ENCODE peak calls at places on chromosomes 11 and 22, in eight cellular contexts. One of them, this sample, is unnamed.
A peak's percentile ranks its signal among the peaks of the same experiment; 100 is the strongest.

GRCh38 chr11:102513869-102514268 is 16.7 kb downstream of the MMP7 start:
- DNase-seq in stimulated activated CD4-positive, alpha-beta T cell treated with anti-CD3 and anti-CD28 coated beads, Interleukin-2, amount 100 ng/mL, for 48 hours: no peak
- DNase-seq in cerebellar cortex: peak; percentile 3
- DNase-seq in activated T-helper 1 cell treated with Interleukin-2 at 50 U/mL for 16 hours: no peak
- DNase-seq in naive thymus-derived CD8-positive, alpha-beta T cell: no peak
- DNase-seq in iris pigment epithelial cell: peak; percentile 41
- DNase-seq in memory B cell: no peak
- DNase-seq in LoVo: peak; percentile 66
- DNase-seq in this sample: no peak

GRCh38 chr11:2883717-2884423 is 1.7 kb downstream of the CDKN1C start:
- DNase-seq in stimulated activated CD4-positive, alpha-beta T cell treated with anti-CD3 and anti-CD28 coated beads, Interleukin-2, amount 100 ng/mL, for 48 hours: no peak
- DNase-seq in cerebellar cortex: no peak
- DNase-seq in activated T-helper 1 cell treated with Interleukin-2 at 50 U/mL for 16 hours: no peak
- DNase-seq in naive thymus-derived CD8-positive, alpha-beta T cell: no peak
- DNase-seq in iris pigment epithelial cell: peak; percentile 18
- DNase-seq in memory B cell: no peak
- DNase-seq in LoVo: no peak
- DNase-seq in this sample: no peak

GRCh38 chr11:6040874-6041273 is 10.3 kb upstream of the OR56A1 start:
- DNase-seq in stimulated activated CD4-positive, alpha-beta T cell treated with anti-CD3 and anti-CD28 coated beads, Interleukin-2, amount 100 ng/mL, for 48 hours: no peak
- DNase-seq in cerebellar cortex: no peak
- DNase-seq in activated T-helper 1 cell treated with Interleukin-2 at 50 U/mL for 16 hours: no peak
- DNase-seq in naive thymus-derived CD8-positive, alpha-beta T cell: no peak
- DNase-seq in iris pigment epithelial cell: no peak
- DNase-seq in memory B cell: no peak
- DNase-seq in LoVo: no peak
- DNase-seq in this sample: no peak

GRCh38 chr22:45426387-45426786 is 12.9 kb downstream of the RIBC2 start:
- DNase-seq in stimulated activated CD4-positive, alpha-beta T cell treated with anti-CD3 and anti-CD28 coated beads, Interleukin-2, amount 100 ng/mL, for 48 hours: no peak
- DNase-seq in cerebellar cortex: no peak
- DNase-seq in activated T-helper 1 cell treated with Interleukin-2 at 50 U/mL for 16 hours: no peak
- DNase-seq in naive thymus-derived CD8-positive, alpha-beta T cell: no peak
- DNase-seq in iris pigment epithelial cell: no peak
- DNase-seq in memory B cell: no peak
- DNase-seq in LoVo: no peak
- DNase-seq in this sample: no peak

GRCh38 chr22:22752556-22753477 is 108.4 kb downstream of the GGTLC2 start:
- DNase-seq in stimulated activated CD4-positive, alpha-beta T cell treated with anti-CD3 and anti-CD28 coated beads, Interleukin-2, amount 100 ng/mL, for 48 hours: no peak
- DNase-seq in cerebellar cortex: no peak
- DNase-seq in activated T-helper 1 cell treated with Interleukin-2 at 50 U/mL for 16 hours: no peak
- DNase-seq in naive thymus-derived CD8-positive, alpha-beta T cell: peak; percentile 68
- DNase-seq in iris pigment epithelial cell: peak; percentile 77
- DNase-seq in memory B cell: no peak
- DNase-seq in LoVo: no peak
- DNase-seq in this sample: peak; percentile 19

GRCh38 chr11:134025086-134025437 is 43.8 kb upstream of the JAM3 start:
- DNase-seq in stimulated activated CD4-positive, alpha-beta T cell treated with anti-CD3 and anti-CD28 coated beads, Interleukin-2, amount 100 ng/mL, for 48 hours: no peak
- DNase-seq in cerebellar cortex: no peak
- DNase-seq in activated T-helper 1 cell treated with Interleukin-2 at 50 U/mL for 16 hours: no peak
- DNase-seq in naive thymus-derived CD8-positive, alpha-beta T cell: no peak
- DNase-seq in iris pigment epithelial cell: no peak
- DNase-seq in memory B cell: no peak
- DNase-seq in LoVo: no peak
- DNase-seq in this sample: no peak

GRCh38 chr11:119318240-119319135 is 1.6 kb upstream of the MCAM start:
- DNase-seq in stimulated activated CD4-positive, alpha-beta T cell treated with anti-CD3 and anti-CD28 coated beads, Interleukin-2, amount 100 ng/mL, for 48 hours: no peak
- DNase-seq in cerebellar cortex: peak; percentile 67
- DNase-seq in activated T-helper 1 cell treated with Interleukin-2 at 50 U/mL for 16 hours: no peak
- DNase-seq in naive thymus-derived CD8-positive, alpha-beta T cell: no peak
- DNase-seq in iris pigment epithelial cell: peak; percentile 89
- DNase-seq in memory B cell: no peak
- DNase-seq in LoVo: no peak
- DNase-seq in this sample: no peak

GRCh38 chr11:32334822-32335221 is 100.5 kb downstream of the WT1 start:
- DNase-seq in stimulated activated CD4-positive, alpha-beta T cell treated with anti-CD3 and anti-CD28 coated beads, Interleukin-2, amount 100 ng/mL, for 48 hours: peak; percentile 21
- DNase-seq in cerebellar cortex: peak; percentile 10
- DNase-seq in activated T-helper 1 cell treated with Interleukin-2 at 50 U/mL for 16 hours: no peak
- DNase-seq in naive thymus-derived CD8-positive, alpha-beta T cell: no peak
- DNase-seq in iris pigment epithelial cell: peak; percentile 15
- DNase-seq in memory B cell: no peak
- DNase-seq in LoVo: no peak
- DNase-seq in this sample: no peak

GRCh38 chr11:9092846-9093778 is 1.7 kb upstream of the SCUBE2 start:
- DNase-seq in stimulated activated CD4-positive, alpha-beta T cell treated with anti-CD3 and anti-CD28 coated beads, Interleukin-2, amount 100 ng/mL, for 48 hours: no peak
- DNase-seq in cerebellar cortex: peak; percentile 29
- DNase-seq in activated T-helper 1 cell treated with Interleukin-2 at 50 U/mL for 16 hours: no peak
- DNase-seq in naive thymus-derived CD8-positive, alpha-beta T cell: no peak
- DNase-seq in iris pigment epithelial cell: no peak
- DNase-seq in memory B cell: no peak
- DNase-seq in LoVo: no peak
- DNase-seq in this sample: no peak

GRCh38 chr11:78251083-78251699 is 62.5 kb downstream of the USP35 start:
- DNase-seq in stimulated activated CD4-positive, alpha-beta T cell treated with anti-CD3 and anti-CD28 coated beads, Interleukin-2, amount 100 ng/mL, for 48 hours: no peak
- DNase-seq in cerebellar cortex: no peak
- DNase-seq in activated T-helper 1 cell treated with Interleukin-2 at 50 U/mL for 16 hours: no peak
- DNase-seq in naive thymus-derived CD8-positive, alpha-beta T cell: no peak
- DNase-seq in iris pigment epithelial cell: peak; percentile 89
- DNase-seq in memory B cell: no peak
- DNase-seq in LoVo: no peak
- DNase-seq in this sample: no peak

GRCh38 chr11:99117603-99118002 is 96.9 kb downstream of the CNTN5 start:
- DNase-seq in stimulated activated CD4-positive, alpha-beta T cell treated with anti-CD3 and anti-CD28 coated beads, Interleukin-2, amount 100 ng/mL, for 48 hours: no peak
- DNase-seq in cerebellar cortex: no peak
- DNase-seq in activated T-helper 1 cell treated with Interleukin-2 at 50 U/mL for 16 hours: no peak
- DNase-seq in naive thymus-derived CD8-positive, alpha-beta T cell: no peak
- DNase-seq in iris pigment epithelial cell: no peak
- DNase-seq in memory B cell: no peak
- DNase-seq in LoVo: no peak
- DNase-seq in this sample: no peak

GRCh38 chr22:45335021-45335818 is 25.5 kb downstream of the FAM118A start:
- DNase-seq in stimulated activated CD4-positive, alpha-beta T cell treated with anti-CD3 and anti-CD28 coated beads, Interleukin-2, amount 100 ng/mL, for 48 hours: no peak
- DNase-seq in cerebellar cortex: peak; percentile 88
- DNase-seq in activated T-helper 1 cell treated with Interleukin-2 at 50 U/mL for 16 hours: no peak
- DNase-seq in naive thymus-derived CD8-positive, alpha-beta T cell: no peak
- DNase-seq in iris pigment epithelial cell: no peak
- DNase-seq in memory B cell: no peak
- DNase-seq in LoVo: no peak
- DNase-seq in this sample: no peak

GRCh38 chr11:118622376-118623290 is 15.2 kb downstream of the PHLDB1 start:
- DNase-seq in stimulated activated CD4-positive, alpha-beta T cell treated with anti-CD3 and anti-CD28 coated beads, Interleukin-2, amount 100 ng/mL, for 48 hours: no peak
- DNase-seq in cerebellar cortex: peak; percentile 86
- DNase-seq in activated T-helper 1 cell treated with Interleukin-2 at 50 U/mL for 16 hours: no peak
- DNase-seq in naive thymus-derived CD8-positive, alpha-beta T cell: no peak
- DNase-seq in iris pigment epithelial cell: peak; percentile 83
- DNase-seq in memory B cell: no peak
- DNase-seq in LoVo: no peak
- DNase-seq in this sample: no peak

GRCh38 chr22:40426671-40427070 is 56.3 kb downstream of the SGSM3 start:
- DNase-seq in stimulated activated CD4-positive, alpha-beta T cell treated with anti-CD3 and anti-CD28 coated beads, Interleukin-2, amount 100 ng/mL, for 48 hours: no peak
- DNase-seq in cerebellar cortex: no peak
- DNase-seq in activated T-helper 1 cell treated with Interleukin-2 at 50 U/mL for 16 hours: no peak
- DNase-seq in naive thymus-derived CD8-positive, alpha-beta T cell: no peak
- DNase-seq in iris pigment epithelial cell: no peak
- DNase-seq in memory B cell: no peak
- DNase-seq in LoVo: no peak
- DNase-seq in this sample: no peak

GRCh38 chr11:66969584-66970205 is 5.4 kb upstream of the C11orf86 start:
- DNase-seq in stimulated activated CD4-positive, alpha-beta T cell treated with anti-CD3 and anti-CD28 coated beads, Interleukin-2, amount 100 ng/mL, for 48 hours: no peak
- DNase-seq in cerebellar cortex: no peak
- DNase-seq in activated T-helper 1 cell treated with Interleukin-2 at 50 U/mL for 16 hours: no peak
- DNase-seq in naive thymus-derived CD8-positive, alpha-beta T cell: no peak
- DNase-seq in iris pigment epithelial cell: peak; percentile 96
- DNase-seq in memory B cell: no peak
- DNase-seq in LoVo: no peak
- DNase-seq in this sample: no peak

GRCh38 chr11:130554241-130555055 is 106.0 kb downstream of the ADAMTS15 start:
- DNase-seq in stimulated activated CD4-positive, alpha-beta T cell treated with anti-CD3 and anti-CD28 coated beads, Interleukin-2, amount 100 ng/mL, for 48 hours: no peak
- DNase-seq in cerebellar cortex: no peak
- DNase-seq in activated T-helper 1 cell treated with Interleukin-2 at 50 U/mL for 16 hours: no peak
- DNase-seq in naive thymus-derived CD8-positive, alpha-beta T cell: no peak
- DNase-seq in iris pigment epithelial cell: peak; percentile 16
- DNase-seq in memory B cell: no peak
- DNase-seq in LoVo: no peak
- DNase-seq in this sample: no peak

GRCh38 chr11:126082251-126083109 is 19.8 kb upstream of the CDON start:
- DNase-seq in stimulated activated CD4-positive, alpha-beta T cell treated with anti-CD3 and anti-CD28 coated beads, Interleukin-2, amount 100 ng/mL, for 48 hours: no peak
- DNase-seq in cerebellar cortex: no peak
- DNase-seq in activated T-helper 1 cell treated with Interleukin-2 at 50 U/mL for 16 hours: no peak
- DNase-seq in naive thymus-derived CD8-positive, alpha-beta T cell: no peak
- DNase-seq in iris pigment epithelial cell: no peak
- DNase-seq in memory B cell: no peak
- DNase-seq in LoVo: no peak
- DNase-seq in this sample: no peak

GRCh38 chr11:101620026-101620425 is 36.2 kb upstream of the TRPC6 start:
- DNase-seq in stimulated activated CD4-positive, alpha-beta T cell treated with anti-CD3 and anti-CD28 coated beads, Interleukin-2, amount 100 ng/mL, for 48 hours: no peak
- DNase-seq in cerebellar cortex: no peak
- DNase-seq in activated T-helper 1 cell treated with Interleukin-2 at 50 U/mL for 16 hours: no peak
- DNase-seq in naive thymus-derived CD8-positive, alpha-beta T cell: no peak
- DNase-seq in iris pigment epithelial cell: no peak
- DNase-seq in memory B cell: no peak
- DNase-seq in LoVo: no peak
- DNase-seq in this sample: no peak

GRCh38 chr11:100849009-100849913 is 162.2 kb downstream of the ARHGAP42 start:
- DNase-seq in stimulated activated CD4-positive, alpha-beta T cell treated with anti-CD3 and anti-CD28 coated beads, Interleukin-2, amount 100 ng/mL, for 48 hours: no peak
- DNase-seq in cerebellar cortex: no peak
- DNase-seq in activated T-helper 1 cell treated with Interleukin-2 at 50 U/mL for 16 hours: no peak
- DNase-seq in naive thymus-derived CD8-positive, alpha-beta T cell: no peak
- DNase-seq in iris pigment epithelial cell: peak; percentile 76
- DNase-seq in memory B cell: no peak
- DNase-seq in LoVo: peak; percentile 16
- DNase-seq in this sample: no peak

This sample was measured in activated effector memory CD4-positive, alpha-beta T cell treated with Interleukin-2 at 50 U/mL for 16 hours.